ENCODE peak calls at places on chromosomes 4 and X, in five cellular contexts. B is astrocyte, Q is A673, R is keratinocyte, L is HCT116. H is an unnamed sample.

GRCh38 chrX:20500171-20500865 is 233.6 kb upstream of the RPS6KA3 start:
- DNase-seq in B (no peak), Q (no peak), R (no peak), L (no peak), H (peak; percentile 50)

GRCh38 chr4:102344955-102345794 is at the start of gene SLC39A8:
- DNase-seq in B (peak; percentile 77), Q (peak; percentile 90), R (no peak), L (peak; percentile 66), H (peak; percentile 92)

GRCh38 chr4:66178901-66179300 is 508.6 kb upstream of the EPHA5 start:
- DNase-seq in B (peak; percentile 74), Q (peak; percentile 70), R (no peak), L (no peak), H (no peak)

GRCh38 chrX:55919367-55920221 is 202.0 kb downstream of the RRAGB start:
- DNase-seq in B (no peak), Q (no peak), R (no peak), L (no peak), H (peak; percentile 92)

GRCh38 chrX:1531106-1531890 is 5.7 kb downstream of the P2RY8 start:
- DNase-seq in B (no peak), Q (no peak), R (no peak), L (no peak), H (no peak)

GRCh38 chr4:138867404-138867803 is 148.2 kb upstream of the NOCT start:
- DNase-seq in B (no peak), Q (no peak), R (no peak), L (no peak), H (no peak)

GRCh38 chr4:107835409-107835808 is 10.7 kb downstream of the SGMS2 start:
- DNase-seq in B (no peak), Q (no peak), R (no peak), L (no peak), H (no peak)

GRCh38 chrX:24260827-24261550 is 52.9 kb downstream of the SUPT20HL2 start:
- DNase-seq in B (peak; percentile 31), Q (no peak), R (no peak), L (no peak), H (no peak)

GRCh38 chrX:141902366-141902765 is 1.3 kb upstream of the MAGEC1 start:
- DNase-seq in B (no peak), Q (no peak), R (no peak), L (no peak), H (no peak)

GRCh38 chrX:27380163-27380845 is 82.8 kb downstream of the PPP4R3C start:
- DNase-seq in B (no peak), Q (no peak), R (no peak), L (no peak), H (no peak)

GRCh38 chrX:75963774-75964173 is 178.7 kb upstream of the MAGEE2 start:
- DNase-seq in B (no peak), Q (no peak), R (no peak), L (no peak), H (no peak)

GRCh38 chr4:20764353-20764752 is 64.1 kb downstream of the PACRGL start:
- DNase-seq in B (peak; percentile 14), Q (peak; percentile 3), R (no peak), L (no peak), H (no peak)

GRCh38 chr4:182022899-182023298 is 220.3 kb upstream of the TENM3 start:
- DNase-seq in B (peak; percentile 38), Q (no peak), R (no peak), L (no peak), H (no peak)

GRCh38 chr4:147288512-147288911 is 192.4 kb upstream of the EDNRA start:
- DNase-seq in B (no peak), Q (no peak), R (no peak), L (no peak), H (no peak)

GRCh38 chr4:101818362-101818761 is 27.8 kb downstream of the BANK1 start:
- DNase-seq in B (peak; percentile 78), Q (no peak), R (no peak), L (no peak), H (no peak)

GRCh38 chr4:165605811-165606210 is 227.0 kb downstream of the CPE start:
- DNase-seq in B (no peak), Q (no peak), R (no peak), L (no peak), H (no peak)

GRCh38 chr4:173167793-173168395 is 717 bp upstream of the GALNT7 start:
- DNase-seq in B (peak; percentile 40), Q (peak; percentile 84), R (no peak), L (peak; percentile 52), H (peak; percentile 45)

GRCh38 chr4:17497890-17498523 is 13.9 kb downstream of the QDPR start:
- DNase-seq in B (no peak), Q (no peak), R (no peak), L (no peak), H (no peak)

GRCh38 chr4:105631818-105632400 is 76.6 kb downstream of the INTS12 start:
- DNase-seq in B (no peak), Q (no peak), R (no peak), L (no peak), H (peak; percentile 46)

GRCh38 chr4:518569-519083 is 19.6 kb downstream of the PIGG start:
- DNase-seq in B (no peak), Q (no peak), R (no peak), L (no peak), H (no peak)

GRCh38 chr4:107258359-107258758 is 222.2 kb upstream of the DKK2 start:
- DNase-seq in B (peak; percentile 81), Q (peak; percentile 33), R (no peak), L (no peak), H (no peak)

GRCh38 chr4:123399638-123400358 is 3.2 kb downstream of the SPRY1 start:
- DNase-seq in B (peak; percentile 39), Q (no peak), R (no peak), L (no peak), H (peak; percentile 27)

GRCh38 chrX:27915617-27916016 is 65.6 kb downstream of the DCAF8L1 start:
- DNase-seq in B (no peak), Q (peak; percentile 17), R (no peak), L (no peak), H (no peak)

GRCh38 chr4:168451744-168452394 is 28.4 kb downstream of the DDX60L start:
- DNase-seq in B (peak; percentile 79), Q (peak; percentile 19), R (peak; percentile 36), L (peak; percentile 68), H (no peak)

GRCh38 chr4:76203541-76203940 is 10.1 kb downstream of the SCARB2 start:
- DNase-seq in B (no peak), Q (no peak), R (no peak), L (no peak), H (peak; percentile 49)

GRCh38 chrX:72368796-72369195 is 63.1 kb upstream of the CITED1 start:
- DNase-seq in B (no peak), Q (no peak), R (no peak), L (no peak), H (no peak)

GRCh38 chrX:23828894-23829293 is 45.9 kb downstream of the SAT1 start:
- DNase-seq in B (no peak), Q (no peak), R (no peak), L (no peak), H (no peak)

GRCh38 chr4:7132730-7133582 is 59.4 kb upstream of the SORCS2 start:
- DNase-seq in B (peak; percentile 67), Q (no peak), R (no peak), L (no peak), H (no peak)

GRCh38 chrX:15619053-15619772 is 18.5 kb upstream of the ACE2 start:
- DNase-seq in B (peak; percentile 5), Q (no peak), R (peak; percentile 81), L (peak; percentile 76), H (no peak)

GRCh38 chr4:46844325-46844917 is 64.6 kb downstream of the COX7B2 start:
- DNase-seq in B (peak; percentile 49), Q (peak; percentile 79), R (no peak), L (peak; percentile 27), H (peak; percentile 79)

GRCh38 chrX:101659601-101660063 is at the start of gene ARMCX2:
- DNase-seq in B (peak; percentile 61), Q (peak; percentile 50), R (no peak), L (no peak), H (no peak)

GRCh38 chr4:188372856-188373255 is 233.6 kb downstream of the TRIML1 start:
- DNase-seq in B (peak; percentile 2), Q (no peak), R (no peak), L (peak; percentile 67), H (no peak)

GRCh38 chr4:78396613-78397291 is 154.8 kb upstream of the ANXA3 start:
- DNase-seq in B (no peak), Q (no peak), R (no peak), L (no peak), H (no peak)

GRCh38 chr4:67933755-67934154 is 29.5 kb downstream of the TMPRSS11A start:
- DNase-seq in B (peak; percentile 68), Q (no peak), R (no peak), L (no peak), H (no peak)

GRCh38 chr4:139959398-139959797 is 194.6 kb downstream of the MAML3 start:
- DNase-seq in B (no peak), Q (no peak), R (no peak), L (no peak), H (no peak)
- TF ChIP-seq EZH2 in B (no peak), Q (no peak), R (no peak), L (no peak), H (no peak)

DNA sequence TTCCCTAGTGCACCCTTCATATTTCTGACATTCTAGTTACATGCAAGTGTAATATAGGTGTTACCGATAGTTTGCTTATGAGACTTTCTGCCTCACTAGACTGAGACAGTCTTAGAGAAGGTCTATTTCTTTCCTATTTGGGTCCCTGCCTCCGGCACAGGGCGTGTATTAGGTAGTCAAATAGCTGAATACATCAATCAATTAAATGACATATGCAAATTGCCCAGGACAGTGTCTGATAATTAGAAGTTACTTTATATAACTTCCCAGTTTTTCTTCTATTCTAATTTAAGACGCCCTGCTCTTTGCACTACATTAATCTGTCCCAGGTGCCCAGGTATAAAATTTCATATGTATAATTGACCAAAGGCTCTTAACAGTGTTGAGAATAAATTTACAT is 264.2 kb downstream of the RAB28 start:
- DNase-seq in B (no peak), Q (no peak), R (no peak), L (no peak), H (no peak)
- H3K4me1 ChIP-seq in B (no peaks in the 10 kb centered on the region), Q (no peaks in the 10 kb centered on the region), R (no peaks in the 10 kb centered on the region), L (no peaks in the 10 kb centered on the region), H (no peaks in the 10 kb centered on the region)

GRCh38 chr4:73010789-73011628 is 58.5 kb downstream of the COX18 start:
- DNase-seq in B (no peak), Q (no peak), R (no peak), L (no peak), H (no peak)
- TF ChIP-seq EZH2 in B (no peak), Q (no peak), R (no peak), L (no peak), H (no peak)

GRCh38 chr4:118756958-118757357 is 71.8 kb downstream of the METTL14 start:
- DNase-seq in B (no peak), Q (no peak), R (no peak), L (no peak), H (no peak)
- H3K4me1 ChIP-seq in B (peaks cover 6% of the 10 kb centered on the region), Q (peaks cover 7% of the 10 kb centered on the region), R (no peaks in the 10 kb centered on the region), L (no peaks in the 10 kb centered on the region), H (peaks cover 27% of the 10 kb centered on the region)

H was measured in MM.1S.